ENCODE peak calls at places on chromosome 10, in six cellular contexts. One of them, this sample, is unnamed.

GRCh38 chr10:17029581-17030271 is 99.9 kb downstream of the CUBN start:
- DNase-seq in right atrium auricular region: peak
- DNase-seq in gastrocnemius medialis: peak
- DNase-seq in progenitor cell of endocrine pancreas: no peak
- DNase-seq in RWPE1: peak
- DNase-seq in tibial artery: peak
- DNase-seq in this sample: peak

GRCh38 chr10:122492955-122493597 is 31.7 kb downstream of the HTRA1 start:
- DNase-seq in right atrium auricular region: no peak
- DNase-seq in gastrocnemius medialis: peak
- DNase-seq in progenitor cell of endocrine pancreas: no peak
- DNase-seq in RWPE1: no peak
- DNase-seq in tibial artery: peak
- DNase-seq in this sample: no peak

GRCh38 chr10:126397640-126398382 is 9.5 kb upstream of the ADAM12 start:
- DNase-seq in right atrium auricular region: no peak
- DNase-seq in gastrocnemius medialis: no peak
- DNase-seq in progenitor cell of endocrine pancreas: no peak
- DNase-seq in RWPE1: peak
- DNase-seq in tibial artery: no peak
- DNase-seq in this sample: no peak

GRCh38 chr10:11693376-11693775 is 48.8 kb upstream of the ECHDC3 start:
- DNase-seq in right atrium auricular region: no peak
- DNase-seq in gastrocnemius medialis: no peak
- DNase-seq in progenitor cell of endocrine pancreas: no peak
- DNase-seq in RWPE1: no peak
- DNase-seq in tibial artery: no peak
- DNase-seq in this sample: no peak

GRCh38 chr10:33347227-33347626 is 12.8 kb upstream of the NRP1 start:
- DNase-seq in right atrium auricular region: no peak
- DNase-seq in gastrocnemius medialis: no peak
- DNase-seq in progenitor cell of endocrine pancreas: no peak
- DNase-seq in RWPE1: no peak
- DNase-seq in tibial artery: no peak
- DNase-seq in this sample: no peak

GRCh38 chr10:91077549-91078017 is 142.9 kb upstream of the PCGF5 start:
- DNase-seq in right atrium auricular region: peak
- DNase-seq in gastrocnemius medialis: peak
- DNase-seq in progenitor cell of endocrine pancreas: no peak
- DNase-seq in RWPE1: no peak
- DNase-seq in tibial artery: peak
- DNase-seq in this sample: peak

GRCh38 chr10:5551531-5552375 is 27.0 kb downstream of the CALML3 start:
- DNase-seq in right atrium auricular region: no peak
- DNase-seq in gastrocnemius medialis: no peak
- DNase-seq in progenitor cell of endocrine pancreas: no peak
- DNase-seq in RWPE1: peak
- DNase-seq in tibial artery: peak
- DNase-seq in this sample: peak

GRCh38 chr10:32068569-32068968 is 12.3 kb upstream of the KIF5B start:
- DNase-seq in right atrium auricular region: no peak
- DNase-seq in gastrocnemius medialis: no peak
- DNase-seq in progenitor cell of endocrine pancreas: no peak
- DNase-seq in RWPE1: no peak
- DNase-seq in tibial artery: peak
- DNase-seq in this sample: no peak

GRCh38 chr10:49220031-49220430 is 31.8 kb upstream of the TMEM273 start:
- DNase-seq in right atrium auricular region: no peak
- DNase-seq in gastrocnemius medialis: no peak
- DNase-seq in progenitor cell of endocrine pancreas: no peak
- DNase-seq in RWPE1: no peak
- DNase-seq in tibial artery: no peak
- DNase-seq in this sample: no peak

GRCh38 chr10:122344741-122345258 is 29.7 kb upstream of the PLEKHA1 start:
- DNase-seq in right atrium auricular region: no peak
- DNase-seq in gastrocnemius medialis: no peak
- DNase-seq in progenitor cell of endocrine pancreas: no peak
- DNase-seq in RWPE1: no peak
- DNase-seq in tibial artery: no peak
- DNase-seq in this sample: no peak

GRCh38 chr10:85643839-85644525 is 722.6 kb downstream of the GRID1 start:
- DNase-seq in right atrium auricular region: no peak
- DNase-seq in gastrocnemius medialis: no peak
- DNase-seq in progenitor cell of endocrine pancreas: no peak
- DNase-seq in RWPE1: peak
- DNase-seq in tibial artery: no peak
- DNase-seq in this sample: peak

GRCh38 chr10:91796332-91797076 is 1.7 kb upstream of the TNKS2 start:
- DNase-seq in right atrium auricular region: no peak
- DNase-seq in gastrocnemius medialis: peak
- DNase-seq in progenitor cell of endocrine pancreas: no peak
- DNase-seq in RWPE1: peak
- DNase-seq in tibial artery: peak
- DNase-seq in this sample: peak

GRCh38 chr10:109207361-109207760 is 716.0 kb downstream of the XPNPEP1 start:
- DNase-seq in right atrium auricular region: no peak
- DNase-seq in gastrocnemius medialis: no peak
- DNase-seq in progenitor cell of endocrine pancreas: no peak
- DNase-seq in RWPE1: no peak
- DNase-seq in tibial artery: no peak
- DNase-seq in this sample: no peak

GRCh38 chr10:108365541-108365940 is 1201.0 kb upstream of the SORCS1 start:
- DNase-seq in right atrium auricular region: no peak
- DNase-seq in gastrocnemius medialis: no peak
- DNase-seq in progenitor cell of endocrine pancreas: no peak
- DNase-seq in RWPE1: no peak
- DNase-seq in tibial artery: no peak
- DNase-seq in this sample: no peak

GRCh38 chr10:123241391-123242141 is 87.4 kb downstream of the BUB3 start:
- DNase-seq in right atrium auricular region: no peak
- DNase-seq in gastrocnemius medialis: no peak
- DNase-seq in progenitor cell of endocrine pancreas: no peak
- DNase-seq in RWPE1: no peak
- DNase-seq in tibial artery: no peak
- DNase-seq in this sample: no peak

GRCh38 chr10:7797582-7797981 is 9.6 kb downstream of the ATP5F1C start:
- DNase-seq in right atrium auricular region: no peak
- DNase-seq in gastrocnemius medialis: peak
- DNase-seq in progenitor cell of endocrine pancreas: no peak
- DNase-seq in RWPE1: peak
- DNase-seq in tibial artery: no peak
- DNase-seq in this sample: peak

GRCh38 chr10:71780161-71780560 is 6.8 kb upstream of the VSIR start:
- DNase-seq in right atrium auricular region: no peak
- DNase-seq in gastrocnemius medialis: no peak
- DNase-seq in progenitor cell of endocrine pancreas: no peak
- DNase-seq in RWPE1: no peak
- DNase-seq in tibial artery: no peak
- DNase-seq in this sample: no peak

GRCh38 chr10:47318706-47319105 is 3.5 kb upstream of the GDF2 start:
- DNase-seq in right atrium auricular region: no peak
- DNase-seq in gastrocnemius medialis: no peak
- DNase-seq in progenitor cell of endocrine pancreas: no peak
- DNase-seq in RWPE1: no peak
- DNase-seq in tibial artery: peak
- DNase-seq in this sample: no peak

GRCh38 chr10:86969421-86970041 is 1.2 kb downstream of the ADIRF start:
- DNase-seq in right atrium auricular region: no peak
- DNase-seq in gastrocnemius medialis: peak
- DNase-seq in progenitor cell of endocrine pancreas: no peak
- DNase-seq in RWPE1: peak
- DNase-seq in tibial artery: peak
- DNase-seq in this sample: no peak

GRCh38 chr10:128210215-128211063 is 84.2 kb upstream of the MKI67 start:
- DNase-seq in right atrium auricular region: peak
- DNase-seq in gastrocnemius medialis: peak
- DNase-seq in progenitor cell of endocrine pancreas: peak
- DNase-seq in RWPE1: peak
- DNase-seq in tibial artery: peak
- DNase-seq in this sample: peak

GRCh38 chr10:132646443-132647097 is 109.0 kb downstream of the INPP5A start:
- DNase-seq in right atrium auricular region: no peak
- DNase-seq in gastrocnemius medialis: no peak
- DNase-seq in progenitor cell of endocrine pancreas: no peak
- DNase-seq in RWPE1: no peak
- DNase-seq in tibial artery: peak
- DNase-seq in this sample: no peak

GRCh38 chr10:50291261-50291850 is 40.0 kb upstream of the ASAH2 start:
- DNase-seq in right atrium auricular region: no peak
- DNase-seq in gastrocnemius medialis: no peak
- DNase-seq in progenitor cell of endocrine pancreas: no peak
- DNase-seq in RWPE1: no peak
- DNase-seq in tibial artery: no peak
- DNase-seq in this sample: no peak

GRCh38 chr10:49139000-49139865 is 5.4 kb upstream of the FAM170B start:
- DNase-seq in right atrium auricular region: no peak
- DNase-seq in gastrocnemius medialis: no peak
- DNase-seq in progenitor cell of endocrine pancreas: no peak
- DNase-seq in RWPE1: no peak
- DNase-seq in tibial artery: no peak
- DNase-seq in this sample: no peak

GRCh38 chr10:74039561-74040145 is 41.7 kb downstream of the VCL start:
- DNase-seq in right atrium auricular region: no peak
- DNase-seq in gastrocnemius medialis: peak
- DNase-seq in progenitor cell of endocrine pancreas: no peak
- DNase-seq in RWPE1: no peak
- DNase-seq in tibial artery: peak
- DNase-seq in this sample: no peak

GRCh38 chr10:27620425-27621397 is 116.6 kb downstream of the RAB18 start:
- DNase-seq in right atrium auricular region: no peak
- DNase-seq in gastrocnemius medialis: peak
- DNase-seq in progenitor cell of endocrine pancreas: no peak
- DNase-seq in RWPE1: no peak
- DNase-seq in tibial artery: peak
- DNase-seq in this sample: no peak

GRCh38 chr10:48448796-48449195 is 142.3 kb downstream of the MAPK8 start:
- DNase-seq in right atrium auricular region: no peak
- DNase-seq in gastrocnemius medialis: no peak
- DNase-seq in progenitor cell of endocrine pancreas: no peak
- DNase-seq in RWPE1: no peak
- DNase-seq in tibial artery: no peak
- DNase-seq in this sample: no peak

GRCh38 chr10:84008878-84009277 is 130.4 kb upstream of the GHITM start:
- DNase-seq in right atrium auricular region: no peak
- DNase-seq in gastrocnemius medialis: no peak
- DNase-seq in progenitor cell of endocrine pancreas: no peak
- DNase-seq in RWPE1: peak
- DNase-seq in tibial artery: no peak
- DNase-seq in this sample: peak

GRCh38 chr10:74231375-74231774 is 80.4 kb downstream of the ADK start:
- DNase-seq in right atrium auricular region: no peak
- DNase-seq in gastrocnemius medialis: no peak
- DNase-seq in progenitor cell of endocrine pancreas: no peak
- DNase-seq in RWPE1: no peak
- DNase-seq in tibial artery: no peak
- DNase-seq in this sample: peak

GRCh38 chr10:88642254-88642653 is 22.0 kb upstream of the LIPF start:
- DNase-seq in right atrium auricular region: no peak
- DNase-seq in gastrocnemius medialis: no peak
- DNase-seq in progenitor cell of endocrine pancreas: no peak
- DNase-seq in RWPE1: peak
- DNase-seq in tibial artery: no peak
- DNase-seq in this sample: no peak
- TF ChIP-seq CTCF in right atrium auricular region: no peak
- TF ChIP-seq CTCF in gastrocnemius medialis: no peak
- TF ChIP-seq CTCF in progenitor cell of endocrine pancreas: no peak
- TF ChIP-seq CTCF in RWPE1: no peak
- TF ChIP-seq CTCF in tibial artery: no peak
- TF ChIP-seq CTCF in this sample: no peak

GRCh38 chr10:116690356-116691078 is 51.8 kb downstream of the HSPA12A start:
- DNase-seq in right atrium auricular region: no peak
- DNase-seq in gastrocnemius medialis: no peak
- DNase-seq in progenitor cell of endocrine pancreas: no peak
- DNase-seq in RWPE1: no peak
- DNase-seq in tibial artery: peak
- DNase-seq in this sample: no peak
- TF ChIP-seq CTCF in right atrium auricular region: peak
- TF ChIP-seq CTCF in gastrocnemius medialis: no peak
- TF ChIP-seq CTCF in progenitor cell of endocrine pancreas: peak
- TF ChIP-seq CTCF in RWPE1: peak
- TF ChIP-seq CTCF in tibial artery: peak
- TF ChIP-seq CTCF in this sample: no peak

DNA sequence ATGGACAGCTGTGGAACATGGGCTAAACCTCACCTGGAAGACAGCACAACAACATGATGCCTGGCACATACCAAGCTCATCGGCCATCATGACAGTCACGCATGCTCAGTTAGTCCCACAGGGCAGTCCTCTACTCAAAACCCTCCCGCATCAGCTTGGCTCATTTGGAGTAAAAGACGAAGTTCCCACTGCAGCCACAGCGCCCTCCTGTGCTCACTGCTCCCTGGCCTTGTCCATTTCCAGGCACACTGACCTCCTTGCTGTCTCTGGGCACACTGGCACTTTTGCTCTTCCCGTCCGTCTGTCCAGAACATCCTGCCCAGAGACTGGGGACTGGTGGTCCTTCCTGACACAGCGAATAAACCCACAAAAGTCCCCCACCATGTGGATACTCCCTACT is 66.2 kb downstream of the LARP4B start:
- DNase-seq in right atrium auricular region: no peak
- DNase-seq in gastrocnemius medialis: no peak
- DNase-seq in progenitor cell of endocrine pancreas: no peak
- DNase-seq in RWPE1: no peak
- DNase-seq in tibial artery: no peak
- DNase-seq in this sample: no peak
- TF ChIP-seq CTCF in right atrium auricular region: no peak
- TF ChIP-seq CTCF in gastrocnemius medialis: no peak
- TF ChIP-seq CTCF in progenitor cell of endocrine pancreas: no peak
- TF ChIP-seq CTCF in RWPE1: no peak
- TF ChIP-seq CTCF in tibial artery: no peak
- TF ChIP-seq CTCF in this sample: no peak

DNA sequence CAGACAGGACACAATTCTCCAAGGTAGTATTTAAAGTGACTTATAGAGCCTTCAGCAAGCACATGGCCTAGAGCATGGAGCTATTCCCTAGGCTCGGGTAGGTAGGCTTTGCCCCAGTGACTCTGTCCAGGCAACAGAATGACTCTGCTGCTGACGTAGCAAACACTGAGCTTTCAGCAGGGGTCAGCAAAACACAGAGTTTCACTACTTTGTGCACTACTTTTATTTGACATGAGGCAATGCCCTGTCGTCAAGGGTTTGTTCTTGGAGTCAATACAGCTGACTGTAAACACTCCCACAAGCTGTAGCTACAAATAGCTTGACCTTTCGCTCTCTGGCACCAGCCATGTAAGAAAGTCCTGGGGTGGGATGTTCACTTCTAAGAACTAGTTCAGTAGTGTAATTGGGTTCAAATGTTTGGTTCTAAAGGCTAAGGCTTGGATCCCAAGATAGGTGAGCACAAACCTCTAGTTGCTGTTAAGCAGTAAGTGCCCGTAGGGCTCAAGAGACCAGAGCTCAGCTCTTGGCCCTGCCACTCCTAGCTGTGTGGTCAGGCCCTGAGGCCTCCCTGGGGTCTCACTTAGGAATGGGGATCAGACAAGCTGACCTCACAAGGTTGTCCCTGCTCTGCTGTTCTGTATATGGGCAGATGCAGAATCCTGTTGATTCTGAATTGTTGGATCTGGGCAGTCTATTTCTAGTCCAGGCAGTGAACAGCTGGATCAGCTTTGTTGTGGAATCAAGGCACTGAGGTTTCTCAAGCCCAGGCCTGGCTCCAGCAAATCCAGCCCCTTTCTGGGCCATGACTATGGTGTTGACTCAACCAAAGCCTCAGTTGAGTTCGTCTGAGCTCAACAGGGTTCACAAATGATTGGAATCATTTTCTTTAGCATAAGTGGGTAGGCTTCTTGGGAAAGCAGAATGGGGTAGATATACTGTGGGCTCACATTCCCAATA is 10.7 kb downstream of the NODAL start:
- DNase-seq in right atrium auricular region: peak
- DNase-seq in gastrocnemius medialis: peak
- DNase-seq in progenitor cell of endocrine pancreas: no peak
- DNase-seq in RWPE1: no peak
- DNase-seq in tibial artery: peak
- DNase-seq in this sample: no peak
- TF ChIP-seq CTCF in right atrium auricular region: peak
- TF ChIP-seq CTCF in gastrocnemius medialis: no peak
- TF ChIP-seq CTCF in progenitor cell of endocrine pancreas: peak
- TF ChIP-seq CTCF in RWPE1: no peak
- TF ChIP-seq CTCF in tibial artery: no peak
- TF ChIP-seq CTCF in this sample: no peak